ENCODE peak calls at places on chromosome 16, in five cellular contexts. Y, B, O, J and P are unnamed samples.

GRCh38 chr16:50306287-50306686 is 39.9 kb downstream of the ADCY7 start:
- DNase-seq in Y (no peak), B (no peak), O (no peak), J (no peak), P (no peak)

GRCh38 chr16:50152386-50152806 is 710 bp upstream of the TENT4B start:
- DNase-seq in Y (no peak), B (peak), O (no peak), J (peak), P (no peak)

GRCh38 chr16:69626256-69626655 is 60.5 kb downstream of the NFAT5 start:
- DNase-seq in Y (peak), B (no peak), O (no peak), J (no peak), P (no peak)

GRCh38 chr16:55056585-55057520 is 126.2 kb downstream of the IRX5 start:
- DNase-seq in Y (no peak), B (no peak), O (peak), J (peak), P (peak)

GRCh38 chr16:53089434-53090270 is 34.9 kb downstream of the CHD9 start:
- DNase-seq in Y (no peak), B (no peak), O (peak), J (no peak), P (peak)

GRCh38 chr16:73067671-73068545 is 20.0 kb upstream of the ZFHX3 start:
- DNase-seq in Y (no peak), B (no peak), O (no peak), J (no peak), P (no peak)

GRCh38 chr16:67884-68789 is 4.3 kb downstream of the RHBDF1 start:
- DNase-seq in Y (no peak), B (peak), O (no peak), J (no peak), P (no peak)

GRCh38 chr16:10616744-10617640 is 36.6 kb upstream of the EMP2 start:
- DNase-seq in Y (peak), B (peak), O (peak), J (no peak), P (peak)

GRCh38 chr16:20300312-20301097 is 26.8 kb downstream of the GP2 start:
- DNase-seq in Y (peak), B (peak), O (peak), J (peak), P (peak)

GRCh38 chr16:17266606-17267313 is 204.0 kb downstream of the XYLT1 start:
- DNase-seq in Y (no peak), B (no peak), O (peak), J (no peak), P (no peak)

GRCh38 chr16:54289242-54290051 is 2.9 kb upstream of the IRX3 start:
- DNase-seq in Y (no peak), B (no peak), O (peak), J (no peak), P (peak)

GRCh38 chr16:15494231-15494630 is 59.8 kb downstream of the BMERB1 start:
- DNase-seq in Y (peak), B (peak), O (no peak), J (no peak), P (no peak)

GRCh38 chr16:87819282-87819681 is 50.0 kb downstream of the SLC7A5 start:
- DNase-seq in Y (no peak), B (no peak), O (no peak), J (no peak), P (no peak)

GRCh38 chr16:27759301-27759871 is 209.4 kb downstream of the KATNIP start:
- DNase-seq in Y (peak), B (peak), O (no peak), J (no peak), P (peak)

GRCh38 chr16:85075236-85075924 is 36.9 kb downstream of the CIBAR2 start:
- DNase-seq in Y (no peak), B (no peak), O (peak), J (no peak), P (peak)

GRCh38 chr16:85086347-85087291 is 25.7 kb downstream of the CIBAR2 start:
- DNase-seq in Y (peak), B (peak), O (peak), J (peak), P (peak)

GRCh38 chr16:3998793-3999478 is 117.3 kb downstream of the ADCY9 start:
- DNase-seq in Y (peak), B (peak), O (no peak), J (no peak), P (peak)

GRCh38 chr16:88976359-88977027 is 514 bp downstream of the CBFA2T3 start:
- DNase-seq in Y (no peak), B (no peak), O (no peak), J (no peak), P (no peak)

GRCh38 chr16:50459681-50460080 is 88.5 kb upstream of the NKD1 start:
- DNase-seq in Y (no peak), B (no peak), O (no peak), J (no peak), P (no peak)

GRCh38 chr16:19722981-19723380 is 4.9 kb downstream of the IQCK start:
- DNase-seq in Y (no peak), B (no peak), O (no peak), J (no peak), P (no peak)

GRCh38 chr16:180921-181667 is 835 bp downstream of the HBQ1 start:
- DNase-seq in Y (peak), B (peak), O (peak), J (peak), P (peak)

GRCh38 chr16:50547340-50547865 is 793 bp upstream of the NKD1 start:
- DNase-seq in Y (no peak), B (no peak), O (peak), J (peak), P (peak)

GRCh38 chr16:57140866-57141668 is 44.8 kb downstream of the PSME3IP1 start:
- DNase-seq in Y (no peak), B (no peak), O (no peak), J (no peak), P (no peak)

GRCh38 chr16:77652399-77652798 is 69.9 kb upstream of the NUDT7 start:
- DNase-seq in Y (no peak), B (no peak), O (no peak), J (no peak), P (no peak)

GRCh38 chr16:3187798-3188674 is at the start of gene OR1F1:
- DNase-seq in Y (peak), B (peak), O (peak), J (peak), P (peak)

GRCh38 chr16:76668207-76668725 is 391.1 kb downstream of the CNTNAP4 start:
- DNase-seq in Y (no peak), B (no peak), O (peak), J (no peak), P (peak)

GRCh38 chr16:83925095-83925905 is 26.4 kb downstream of the MLYCD start:
- DNase-seq in Y (no peak), B (no peak), O (no peak), J (no peak), P (no peak)

GRCh38 chr16:12617401-12617819 is 186.3 kb downstream of the CPPED1 start:
- DNase-seq in Y (no peak), B (no peak), O (no peak), J (peak), P (no peak)

GRCh38 chr16:21244798-21245197 is 11.3 kb downstream of the ANKS4B start:
- DNase-seq in Y (no peak), B (no peak), O (no peak), J (no peak), P (no peak)

GRCh38 chr16:27189335-27189972 is 13.9 kb upstream of the KDM8 start:
- DNase-seq in Y (no peak), B (no peak), O (peak), J (no peak), P (peak)

GRCh38 chr16:886802-887731 is 83.7 kb downstream of the LMF1 start:
- DNase-seq in Y (no peak), B (no peak), O (peak), J (no peak), P (peak)

GRCh38 chr16:72270531-72270930 is 98.6 kb upstream of the PMFBP1 start:
- DNase-seq in Y (no peak), B (no peak), O (no peak), J (no peak), P (peak)

GRCh38 chr16:2925951-2926659 is 14.4 kb downstream of the FLYWCH1 start:
- DNase-seq in Y (no peak), B (no peak), O (no peak), J (no peak), P (no peak)